ENCODE peak calls at places on chromosomes 6 and 20, in ten cellular contexts. A is HCEC 1CT; L is activated CD4-positive, CD25-positive, alpha-beta regulatory T cell; K is LHCN-M2; I is T1000; P is AG08396; Q is IMR-90; F is AG09309; G is stimulated activated CD8-positive, alpha-beta memory T cell treated with anti-CD3 and anti-CD28 coated beads, Interleukin-4, amount 100 ng/mL, for 4 hours; W is cardiac muscle cell. U is an unnamed sample.

GRCh38 chr6:110781522-110782200 is 33.6 kb downstream of the CDK19 start:
- DNase-seq in P (no peak), L (no peak), Q (no peak), A (no peak), W (no peak), K (no peak), F (no peak), G (no peak), I (no peak), U (no peak)

GRCh38 chr6:128208851-128209580 is 308.2 kb upstream of the THEMIS start:
- DNase-seq in L (no peak), P (peak), Q (peak), G (no peak), I (no peak), F (peak), K (peak), W (no peak), A (peak), U (no peak)

GRCh38 chr6:26267083-26267589 is 97.9 kb upstream of the BTN3A2 start:
- DNase-seq in K (no peak), A (no peak), Q (no peak), P (no peak), L (no peak), F (no peak), I (no peak), W (no peak), G (no peak), U (no peak)

GRCh38 chr6:140050232-140050995 is 676.0 kb upstream of the CITED2 start:
- DNase-seq in F (no peak), I (no peak), A (peak), Q (peak), G (no peak), K (peak), W (no peak), L (no peak), P (no peak), U (no peak)

GRCh38 chr20:58141971-58142842 is 86.2 kb downstream of the ANKRD60 start:
- DNase-seq in W (no peak), G (no peak), P (no peak), A (no peak), Q (no peak), F (no peak), I (no peak), L (no peak), K (no peak), U (no peak)

GRCh38 chr20:36872857-36873256 is 3.1 kb upstream of the TLDC2 start:
- DNase-seq in P (no peak), G (no peak), F (no peak), W (no peak), Q (no peak), I (no peak), A (no peak), L (no peak), K (no peak), U (no peak)

GRCh38 chr20:45833030-45833882 is at the start of gene SNX21:
- DNase-seq in K (peak), P (peak), F (peak), I (peak), G (no peak), L (no peak), Q (peak), A (peak), W (peak), U (peak)

GRCh38 chr20:49510562-49511117 is 28.2 kb upstream of the KCNB1 start:
- DNase-seq in K (peak), P (peak), I (peak), W (no peak), L (no peak), A (peak), F (peak), Q (peak), G (no peak), U (no peak)

GRCh38 chr6:90610671-90611542 is 24.0 kb upstream of the MAP3K7 start:
- DNase-seq in L (no peak), G (no peak), A (no peak), P (peak), K (peak), W (peak), I (peak), Q (peak), F (no peak), U (peak)

GRCh38 chr6:111430605-111431378 is 52.2 kb downstream of the REV3L start:
- DNase-seq in Q (no peak), L (no peak), P (no peak), G (no peak), K (no peak), I (no peak), F (no peak), W (no peak), A (no peak), U (no peak)

GRCh38 chr6:143543435-143543834 is 31.9 kb upstream of the FUCA2 start:
- DNase-seq in I (no peak), P (no peak), K (no peak), L (no peak), A (no peak), G (no peak), W (no peak), F (no peak), Q (no peak), U (no peak)

GRCh38 chr20:52242237-52243230 is 51.0 kb upstream of the ZFP64 start:
- DNase-seq in F (no peak), G (no peak), I (no peak), W (peak), K (peak), A (peak), Q (peak), L (no peak), P (peak), U (peak)

GRCh38 chr6:147390909-147391536 is 117.5 kb upstream of the SAMD5 start:
- DNase-seq in F (no peak), Q (peak), A (no peak), P (no peak), K (peak), W (peak), G (no peak), L (no peak), I (no peak), U (no peak)

GRCh38 chr6:144437105-144437504 is 152.0 kb downstream of the UTRN start:
- DNase-seq in F (no peak), W (no peak), P (no peak), A (no peak), G (no peak), K (no peak), Q (no peak), L (no peak), I (no peak), U (no peak)